ENCODE peak calls at places on chromosomes 12 and 14, in seven cellular contexts. One of them, this sample, is unnamed.

GRCh38 chr14:63288853-63289252 is 29.9 kb downstream of the GPHB5 start:
- DNase-seq in WTC11: no peak
- DNase-seq in K562: no peak
- DNase-seq in HepG2: no peak
- DNase-seq in GM12878: no peak
- DNase-seq in HCT116: no peak
- DNase-seq in H1: no peak
- DNase-seq in this sample: no peak

GRCh38 chr14:101134161-101134631 is 230.7 kb upstream of the RTL1 start:
- DNase-seq in WTC11: no peak
- DNase-seq in K562: no peak
- DNase-seq in HepG2: no peak
- DNase-seq in GM12878: no peak
- DNase-seq in HCT116: no peak
- DNase-seq in H1: no peak
- DNase-seq in this sample: no peak

GRCh38 chr12:981956-982355 is 9.1 kb upstream of the ERC1 start:
- DNase-seq in WTC11: no peak
- DNase-seq in K562: no peak
- DNase-seq in HepG2: no peak
- DNase-seq in GM12878: no peak
- DNase-seq in HCT116: no peak
- DNase-seq in H1: no peak
- DNase-seq in this sample: no peak

GRCh38 chr12:82805812-82806497 is 119.2 kb downstream of the TMTC2 start:
- DNase-seq in WTC11: no peak
- DNase-seq in K562: no peak
- DNase-seq in HepG2: no peak
- DNase-seq in GM12878: no peak
- DNase-seq in HCT116: no peak
- DNase-seq in H1: no peak
- DNase-seq in this sample: no peak

GRCh38 chr12:58639323-58639934 is 280.9 kb downstream of the LRIG3 start:
- DNase-seq in WTC11: no peak
- DNase-seq in K562: no peak
- DNase-seq in HepG2: no peak
- DNase-seq in GM12878: no peak
- DNase-seq in HCT116: no peak
- DNase-seq in H1: no peak
- DNase-seq in this sample: no peak

GRCh38 chr14:59177229-59177628 is 11.2 kb upstream of the DAAM1 start:
- DNase-seq in WTC11: peak; percentile 15
- DNase-seq in K562: no peak
- DNase-seq in HepG2: no peak
- DNase-seq in GM12878: no peak
- DNase-seq in HCT116: no peak
- DNase-seq in H1: no peak
- DNase-seq in this sample: no peak

GRCh38 chr12:121400332-121401139 is 618 bp downstream of the RNF34 start:
- DNase-seq in WTC11: peak; percentile 28
- DNase-seq in K562: no peak
- DNase-seq in HepG2: peak; percentile 43
- DNase-seq in GM12878: peak; percentile 56
- DNase-seq in HCT116: peak; percentile 22
- DNase-seq in H1: no peak
- DNase-seq in this sample: peak; percentile 38

GRCh38 chr14:99259327-99259726 is 12.7 kb downstream of the BCL11B start:
- DNase-seq in WTC11: no peak
- DNase-seq in K562: no peak
- DNase-seq in HepG2: no peak
- DNase-seq in GM12878: no peak
- DNase-seq in HCT116: no peak
- DNase-seq in H1: no peak
- DNase-seq in this sample: no peak

GRCh38 chr12:67299936-67300335 is 30.8 kb downstream of the CAND1 start:
- DNase-seq in WTC11: no peak
- DNase-seq in K562: no peak
- DNase-seq in HepG2: no peak
- DNase-seq in GM12878: no peak
- DNase-seq in HCT116: no peak
- DNase-seq in H1: no peak
- DNase-seq in this sample: no peak

GRCh38 chr14:54478621-54479215 is 10.1 kb downstream of the GMFB start:
- DNase-seq in WTC11: no peak
- DNase-seq in K562: no peak
- DNase-seq in HepG2: no peak
- DNase-seq in GM12878: no peak
- DNase-seq in HCT116: no peak
- DNase-seq in H1: no peak
- DNase-seq in this sample: no peak

GRCh38 chr12:21615441-21615840 is 10.8 kb upstream of the GYS2 start:
- DNase-seq in WTC11: no peak
- DNase-seq in K562: no peak
- DNase-seq in HepG2: no peak
- DNase-seq in GM12878: no peak
- DNase-seq in HCT116: no peak
- DNase-seq in H1: no peak
- DNase-seq in this sample: no peak

GRCh38 chr14:71465316-71465715 is 466.9 kb upstream of the RGS6 start:
- DNase-seq in WTC11: no peak
- DNase-seq in K562: no peak
- DNase-seq in HepG2: no peak
- DNase-seq in GM12878: no peak
- DNase-seq in HCT116: no peak
- DNase-seq in H1: no peak
- DNase-seq in this sample: no peak

GRCh38 chr12:15208871-15209656 is 12.2 kb downstream of the RERG start:
- DNase-seq in WTC11: no peak
- DNase-seq in K562: no peak
- DNase-seq in HepG2: no peak
- DNase-seq in GM12878: no peak
- DNase-seq in HCT116: no peak
- DNase-seq in H1: no peak
- DNase-seq in this sample: no peak

DNA sequence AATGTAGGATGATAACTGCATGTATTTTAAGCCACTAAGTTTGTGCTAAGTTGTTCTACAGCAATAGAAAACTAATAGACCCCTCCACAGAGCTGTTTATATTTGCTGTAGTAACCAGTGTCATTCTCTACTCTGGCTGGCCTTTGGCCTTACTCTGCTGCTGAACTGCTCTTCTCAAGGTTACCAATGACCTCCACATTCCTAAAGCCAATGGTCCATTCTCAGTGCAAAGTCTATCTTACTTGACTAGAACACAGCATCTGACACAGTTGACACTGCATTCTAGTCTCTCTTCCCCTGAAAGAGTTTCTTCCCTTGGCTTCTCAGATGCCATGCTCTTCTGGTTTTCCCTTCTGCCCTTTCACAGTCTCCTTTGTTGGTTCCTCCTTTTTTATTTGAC is 154.8 kb upstream of the CRY1 start:
- DNase-seq in WTC11: no peak
- DNase-seq in K562: no peak
- DNase-seq in HepG2: peak; percentile 40
- DNase-seq in GM12878: no peak
- DNase-seq in HCT116: no peak
- DNase-seq in H1: no peak
- DNase-seq in this sample: no peak
- TF ChIP-seq SP1 in WTC11: no peak
- TF ChIP-seq SP1 in K562: no peak
- TF ChIP-seq SP1 in HepG2: no peak
- TF ChIP-seq SP1 in GM12878: no peak
- TF ChIP-seq SP1 in HCT116: no peak
- TF ChIP-seq SP1 in H1: no peak
- TF ChIP-seq SP1 in this sample: no peak

GRCh38 chr14:68379510-68380303 is 413.2 kb downstream of the ZFP36L1 start:
- DNase-seq in WTC11: no peak
- DNase-seq in K562: no peak
- DNase-seq in HepG2: no peak
- DNase-seq in GM12878: no peak
- DNase-seq in HCT116: no peak
- DNase-seq in H1: no peak
- DNase-seq in this sample: no peak
- TF ChIP-seq SP1 in WTC11: no peak
- TF ChIP-seq SP1 in K562: no peak
- TF ChIP-seq SP1 in HepG2: no peak
- TF ChIP-seq SP1 in GM12878: no peak
- TF ChIP-seq SP1 in HCT116: no peak
- TF ChIP-seq SP1 in H1: no peak
- TF ChIP-seq SP1 in this sample: no peak

DNA sequence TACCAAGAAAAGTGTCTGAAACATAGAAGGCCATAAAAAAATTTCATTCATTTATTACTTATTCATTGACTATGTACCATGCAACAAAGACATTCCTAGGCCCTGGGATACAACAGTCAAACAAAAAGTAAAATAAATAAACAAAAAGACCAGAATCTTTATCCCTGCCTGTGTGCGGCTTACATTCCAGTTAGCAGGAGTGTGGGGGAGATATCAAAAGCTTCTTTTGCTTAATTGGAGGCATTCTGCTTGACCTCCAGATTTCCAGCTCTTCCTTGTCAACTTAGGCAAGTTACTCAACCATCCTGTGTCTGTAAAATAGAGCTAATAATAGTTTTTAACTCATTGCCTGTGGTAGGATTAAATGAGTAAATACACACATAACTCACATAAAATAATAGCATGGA is 216.1 kb upstream of the FLRT2 start:
- DNase-seq in WTC11: no peak
- DNase-seq in K562: no peak
- DNase-seq in HepG2: no peak
- DNase-seq in GM12878: no peak
- DNase-seq in HCT116: no peak
- DNase-seq in H1: no peak
- DNase-seq in this sample: no peak
- TF ChIP-seq SP1 in WTC11: no peak
- TF ChIP-seq SP1 in K562: no peak
- TF ChIP-seq SP1 in HepG2: no peak
- TF ChIP-seq SP1 in GM12878: no peak
- TF ChIP-seq SP1 in HCT116: no peak
- TF ChIP-seq SP1 in H1: no peak
- TF ChIP-seq SP1 in this sample: no peak

DNA sequence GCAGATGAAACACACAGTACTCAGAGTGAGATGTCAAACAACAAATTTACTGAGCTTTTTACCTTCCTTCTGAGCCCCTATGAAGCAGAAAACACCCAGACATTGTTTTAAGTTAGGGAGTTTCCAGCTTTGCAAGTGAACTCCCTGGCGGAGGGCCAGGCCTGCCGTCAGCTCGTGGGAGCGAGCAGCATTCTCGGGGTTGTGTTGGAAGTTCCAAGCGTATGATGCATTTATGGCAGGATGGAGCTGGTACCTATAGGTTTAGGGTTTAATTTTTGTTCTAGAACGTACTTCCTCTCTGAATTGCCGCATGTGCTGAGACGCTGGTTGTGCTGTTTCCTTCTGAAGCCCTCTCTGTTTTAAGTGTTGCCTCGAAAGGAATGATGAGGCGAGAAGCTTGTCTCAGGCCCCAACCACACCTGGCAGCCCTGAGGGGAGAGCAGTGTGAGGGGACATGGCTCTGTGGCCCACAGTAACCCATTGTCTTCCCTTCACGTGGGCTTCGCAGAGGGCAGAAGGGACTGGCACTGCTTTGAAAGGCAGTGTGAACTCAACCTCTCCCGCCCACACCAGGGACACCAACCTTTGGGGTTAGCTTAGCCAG is 76.6 kb downstream of the SSPN start:
- DNase-seq in WTC11: no peak
- DNase-seq in K562: no peak
- DNase-seq in HepG2: no peak
- DNase-seq in GM12878: peak; percentile 69
- DNase-seq in HCT116: no peak
- DNase-seq in H1: no peak
- DNase-seq in this sample: no peak
- TF ChIP-seq SP1 in WTC11: no peak
- TF ChIP-seq SP1 in K562: no peak
- TF ChIP-seq SP1 in HepG2: no peak
- TF ChIP-seq SP1 in GM12878: no peak
- TF ChIP-seq SP1 in HCT116: no peak
- TF ChIP-seq SP1 in H1: no peak
- TF ChIP-seq SP1 in this sample: no peak

GRCh38 chr14:93042968-93043940 is 72.5 kb downstream of the ITPK1 start:
- DNase-seq in WTC11: no peak
- DNase-seq in K562: no peak
- DNase-seq in HepG2: peak; percentile 90
- DNase-seq in GM12878: no peak
- DNase-seq in HCT116: peak; percentile 89
- DNase-seq in H1: no peak
- DNase-seq in this sample: peak; percentile 42
- TF ChIP-seq SP1 in WTC11: no peak
- TF ChIP-seq SP1 in K562: no peak
- TF ChIP-seq SP1 in HepG2: no peak
- TF ChIP-seq SP1 in GM12878: no peak
- TF ChIP-seq SP1 in HCT116: peak; percentile 88
- TF ChIP-seq SP1 in H1: no peak
- TF ChIP-seq SP1 in this sample: no peak

GRCh38 chr12:115452751-115453281 is 768.8 kb upstream of the TBX3 start:
- DNase-seq in WTC11: peak; percentile 48
- DNase-seq in K562: no peak
- DNase-seq in HepG2: no peak
- DNase-seq in GM12878: no peak
- DNase-seq in HCT116: no peak
- DNase-seq in H1: peak; percentile 65
- DNase-seq in this sample: no peak
- TF ChIP-seq SP1 in WTC11: no peak
- TF ChIP-seq SP1 in K562: no peak
- TF ChIP-seq SP1 in HepG2: no peak
- TF ChIP-seq SP1 in GM12878: no peak
- TF ChIP-seq SP1 in HCT116: no peak
- TF ChIP-seq SP1 in H1: no peak
- TF ChIP-seq SP1 in this sample: no peak

GRCh38 chr12:6390084-6390799 is 6.3 kb downstream of the LTBR start:
- DNase-seq in WTC11: no peak
- DNase-seq in K562: no peak
- DNase-seq in HepG2: no peak
- DNase-seq in GM12878: no peak
- DNase-seq in HCT116: no peak
- DNase-seq in H1: no peak
- DNase-seq in this sample: peak; percentile 7
- TF ChIP-seq SP1 in WTC11: no peak
- TF ChIP-seq SP1 in K562: no peak
- TF ChIP-seq SP1 in HepG2: no peak
- TF ChIP-seq SP1 in GM12878: no peak
- TF ChIP-seq SP1 in HCT116: no peak
- TF ChIP-seq SP1 in H1: no peak
- TF ChIP-seq SP1 in this sample: no peak